ENCODE peak calls at places on chromosomes 6 and 20, in nine cellular contexts. C, S, O, J, R, Z, P, I and W are unnamed samples.

GRCh38 chr6:31778193-31778592 is 1.1 kb upstream of the VWA7 start:
- DNase-seq in R (no peak), I (no peak), J (no peak), O (no peak), S (no peak), C (no peak), Z (no peak), P (no peak), W (no peak)

GRCh38 chr6:113632220-113632864 is 224.8 kb upstream of the MARCKS start:
- DNase-seq in J (peak; percentile 37), O (peak; percentile 95), Z (no peak), R (peak; percentile 61), S (peak; percentile 74), C (no peak), I (no peak), P (peak; percentile 3), W (peak; percentile 11)

GRCh38 chr20:35269055-35269781 is 8.7 kb downstream of the MMP24OS start:
- DNase-seq in S (peak; percentile 47), O (peak; percentile 75), C (peak; percentile 84), I (peak; percentile 93), R (peak; percentile 81), Z (peak; percentile 22), P (peak; percentile 77), J (peak; percentile 56), W (peak; percentile 83)

GRCh38 chr20:47768016-47768953 is 17.0 kb downstream of the SULF2 start:
- DNase-seq in R (no peak), J (peak; percentile 37), O (no peak), P (no peak), Z (no peak), S (no peak), I (no peak), C (no peak), W (no peak)

GRCh38 chr6:26250806-26251075 is 114.3 kb upstream of the BTN3A2 start:
- DNase-seq in J (peak; percentile 43), P (no peak), C (no peak), I (no peak), O (no peak), S (peak; percentile 55), R (peak; percentile 14), Z (no peak), W (peak; percentile 32)

GRCh38 chr20:62602550-62602949 is 39.8 kb upstream of the SLCO4A1 start:
- DNase-seq in Z (peak; percentile 18), O (peak; percentile 52), I (no peak), S (no peak), R (no peak), C (no peak), J (no peak), P (no peak), W (no peak)

GRCh38 chr6:121731381-121731780 is 295.9 kb downstream of the GJA1 start:
- DNase-seq in C (no peak), I (no peak), R (no peak), Z (no peak), O (no peak), J (no peak), S (no peak), P (no peak), W (no peak)

GRCh38 chr6:75802366-75802765 is 53.3 kb downstream of the MYO6 start:
- DNase-seq in P (no peak), R (no peak), J (no peak), I (no peak), Z (no peak), O (peak; percentile 78), C (no peak), S (no peak), W (no peak)

GRCh38 chr6:137589067-137589848 is 95.1 kb upstream of the OLIG3 start:
- DNase-seq in J (peak; percentile 53), S (peak; percentile 7), R (peak; percentile 6), O (peak; percentile 86), P (no peak), I (peak; percentile 95), Z (peak; percentile 39), C (peak; percentile 65), W (no peak)

GRCh38 chr20:64226686-64227576 is 28.6 kb upstream of the PCMTD2 start:
- DNase-seq in P (no peak), O (no peak), R (no peak), J (no peak), C (no peak), S (no peak), Z (no peak), I (no peak), W (no peak)

GRCh38 chr6:131519670-131520436 is 53.2 kb upstream of the ARG1 start:
- DNase-seq in P (no peak), O (peak; percentile 40), C (peak; percentile 58), I (peak; percentile 83), S (peak; percentile 40), R (peak; percentile 54), Z (no peak), J (peak; percentile 33), W (peak; percentile 25)

GRCh38 chr6:87487555-87487954 is 14.8 kb downstream of the SLC35A1 start:
- DNase-seq in J (no peak), I (no peak), C (no peak), S (no peak), Z (no peak), R (no peak), O (no peak), P (no peak), W (no peak)

GRCh38 chr6:168559574-168560098 is 118.7 kb downstream of the SMOC2 start:
- DNase-seq in I (no peak), O (no peak), J (no peak), P (no peak), Z (no peak), S (no peak), R (no peak), C (no peak), W (no peak)

GRCh38 chr20:53337419-53338101 is 256.1 kb downstream of the ZNF217 start:
- DNase-seq in C (no peak), S (no peak), Z (no peak), R (no peak), I (no peak), O (peak; percentile 76), P (no peak), J (no peak), W (no peak)

GRCh38 chr20:51749674-51750036 is 18.5 kb downstream of the ATP9A start:
- DNase-seq in I (no peak), R (no peak), J (no peak), Z (no peak), C (no peak), P (no peak), S (peak; percentile 39), O (peak; percentile 79), W (no peak)

GRCh38 chr20:53023717-53024116 is 51.6 kb downstream of the TSHZ2 start:
- DNase-seq in O (no peak), P (no peak), C (no peak), S (no peak), J (no peak), Z (no peak), I (no peak), R (peak; percentile 15), W (no peak)

GRCh38 chr20:48298851-48299484 is 513.7 kb upstream of the SULF2 start:
- DNase-seq in J (peak; percentile 78), P (no peak), C (no peak), R (peak; percentile 67), Z (no peak), I (no peak), S (peak; percentile 62), O (peak; percentile 86), W (no peak)